ENCODE peak calls at places on chromosomes 6 and 20, in eight cellular contexts. T, W, D, F, A, I, H and B are unnamed samples.

GRCh38 chr6:132792510-132792909 is 5.9 kb downstream of the SLC18B1 start:
- DNase-seq in H (no peak), D (no peak), I (no peak), W (no peak), A (no peak), F (no peak), T (no peak), B (no peak)

GRCh38 chr6:107877968-107878367 is 53.9 kb upstream of the SCML4 start:
- DNase-seq in H (no peak), D (no peak), T (no peak), W (no peak), A (no peak), F (no peak), I (no peak), B (no peak)

GRCh38 chr6:160973856-160974255 is 17.7 kb upstream of the MAP3K4 start:
- DNase-seq in F (no peak), A (no peak), H (no peak), T (no peak), W (no peak), I (no peak), D (no peak), B (no peak)

GRCh38 chr20:58546756-58547526 is 31.7 kb upstream of the APCDD1L start:
- DNase-seq in A (no peak), H (no peak), I (no peak), W (peak; percentile 6), D (peak; percentile 43), F (no peak), T (no peak), B (no peak)

GRCh38 chr6:16514249-16514648 is 247.0 kb downstream of the ATXN1 start:
- DNase-seq in W (peak; percentile 26), H (no peak), A (peak; percentile 27), T (no peak), F (no peak), I (peak; percentile 10), D (no peak), B (no peak)

GRCh38 chr20:35657271-35657670 is 7.4 kb downstream of the CPNE1 start:
- DNase-seq in H (no peak), T (no peak), A (no peak), D (no peak), I (no peak), F (no peak), W (no peak), B (no peak)

GRCh38 chr20:34385464-34385863 is 22.4 kb downstream of the ITCH start:
- DNase-seq in W (no peak), H (no peak), D (no peak), A (no peak), F (no peak), I (no peak), T (no peak), B (no peak)

GRCh38 chr6:27518881-27519795 is 46.2 kb upstream of the ZNF184 start:
- DNase-seq in H (peak; percentile 43), T (peak; percentile 58), I (peak; percentile 77), A (peak; percentile 58), W (peak; percentile 73), D (peak; percentile 71), F (peak; percentile 60), B (peak; percentile 56)

GRCh38 chr6:118913161-118913560 is 19.2 kb downstream of the ASF1A start:
- DNase-seq in H (no peak), D (no peak), I (no peak), T (no peak), A (no peak), F (no peak), W (no peak), B (no peak)

GRCh38 chr6:53793318-53793975 is 1.4 kb upstream of the LRRC1 start:
- DNase-seq in H (peak; percentile 22), D (no peak), W (peak; percentile 81), I (peak; percentile 79), F (peak; percentile 75), A (peak; percentile 11), T (peak; percentile 39), B (peak; percentile 58)

GRCh38 chr6:136077834-136078576 is 172.1 kb downstream of the MTFR2 start:
- DNase-seq in I (no peak), D (no peak), H (no peak), A (no peak), W (no peak), F (no peak), T (peak; percentile 29), B (no peak)

GRCh38 chr6:74115674-74116073 is 419.7 kb downstream of the CD109 start:
- DNase-seq in D (no peak), T (no peak), H (no peak), F (no peak), A (no peak), I (no peak), W (no peak), B (no peak)

DNA sequence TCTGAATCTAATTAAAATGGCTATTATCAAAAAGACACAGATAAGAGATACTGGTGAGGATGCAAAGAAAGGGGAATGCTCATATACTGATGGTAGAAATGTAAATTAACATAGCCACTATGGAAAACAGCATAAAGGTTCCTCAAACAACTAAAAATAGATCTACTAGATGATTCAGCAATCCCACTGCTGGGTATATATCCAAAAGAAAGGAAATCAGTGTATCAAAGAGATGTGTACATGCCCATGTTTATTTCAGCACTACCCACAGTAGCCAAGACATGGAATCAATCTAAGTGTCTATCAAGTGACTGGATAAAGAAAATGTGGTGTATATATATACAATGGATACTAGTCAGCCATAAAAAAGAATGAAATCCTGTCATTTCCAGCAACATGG is 6.0 kb upstream of the BRD2 start:
- DNase-seq in A (no peak), H (no peak), I (no peak), W (no peak), T (no peak), D (no peak), F (no peak), B (no peak)
- H3K4me1 ChIP-seq in A (peaks cover 35% of the 10 kb centered on the region), H (peaks cover 54% of the 10 kb centered on the region), I (peaks cover 37% of the 10 kb centered on the region), W (peaks cover 26% of the 10 kb centered on the region), T (peaks cover 38% of the 10 kb centered on the region), D (no peaks in the 10 kb centered on the region), F (peaks cover 1% of the 10 kb centered on the region), B (no peaks in the 10 kb centered on the region)

GRCh38 chr20:44694159-44694558 is 21.0 kb upstream of the CCN5 start:
- DNase-seq in A (no peak), D (no peak), T (no peak), H (no peak), W (no peak), F (no peak), I (no peak), B (no peak)

GRCh38 chr20:44695295-44696230 is 19.6 kb upstream of the CCN5 start:
- DNase-seq in A (no peak), H (no peak), W (no peak), F (no peak), T (no peak), D (no peak), I (no peak), B (no peak)

GRCh38 chr20:44698351-44698750 is 16.8 kb upstream of the CCN5 start:
- DNase-seq in W (no peak), F (no peak), I (no peak), D (no peak), A (no peak), T (no peak), H (no peak), B (no peak)

GRCh38 chr20:44693625-44694024 is 21.5 kb upstream of the CCN5 start:
- DNase-seq in D (no peak), F (no peak), H (no peak), A (no peak), W (no peak), T (no peak), I (no peak), B (no peak)

DNA sequence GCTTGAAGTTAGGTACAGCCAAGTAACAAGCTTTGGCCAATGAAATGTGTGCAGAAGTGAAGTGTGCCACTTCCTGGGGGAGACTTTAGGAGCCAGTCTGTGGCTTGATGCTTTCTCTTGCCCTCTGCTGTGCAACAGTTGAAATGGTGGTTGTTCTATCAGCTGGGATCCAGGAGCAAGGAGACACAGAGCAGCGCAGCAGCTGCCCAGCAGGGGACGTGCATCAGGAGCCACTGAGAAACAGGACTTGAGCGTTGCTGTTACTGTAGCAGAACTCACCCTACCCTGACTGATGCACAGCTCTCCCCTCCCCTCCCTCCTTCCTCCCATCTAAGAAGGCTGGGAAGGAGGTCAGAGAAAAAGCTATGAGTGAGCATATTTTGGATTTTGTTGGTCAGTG is 18.9 kb upstream of the CCN5 start:
- DNase-seq in D (no peak), T (no peak), A (no peak), I (no peak), F (no peak), H (no peak), W (no peak), B (no peak)
- H3K27ac ChIP-seq in D (peak overlapping the region; percentile 92), T (no peak overlapping the region), A (no peak overlapping the region), I (no peak overlapping the region), F (peak overlapping the region; percentile 43), H (no peak overlapping the region), W (peak overlapping the region; percentile 77), B (peak overlapping the region; percentile 55)

DNA sequence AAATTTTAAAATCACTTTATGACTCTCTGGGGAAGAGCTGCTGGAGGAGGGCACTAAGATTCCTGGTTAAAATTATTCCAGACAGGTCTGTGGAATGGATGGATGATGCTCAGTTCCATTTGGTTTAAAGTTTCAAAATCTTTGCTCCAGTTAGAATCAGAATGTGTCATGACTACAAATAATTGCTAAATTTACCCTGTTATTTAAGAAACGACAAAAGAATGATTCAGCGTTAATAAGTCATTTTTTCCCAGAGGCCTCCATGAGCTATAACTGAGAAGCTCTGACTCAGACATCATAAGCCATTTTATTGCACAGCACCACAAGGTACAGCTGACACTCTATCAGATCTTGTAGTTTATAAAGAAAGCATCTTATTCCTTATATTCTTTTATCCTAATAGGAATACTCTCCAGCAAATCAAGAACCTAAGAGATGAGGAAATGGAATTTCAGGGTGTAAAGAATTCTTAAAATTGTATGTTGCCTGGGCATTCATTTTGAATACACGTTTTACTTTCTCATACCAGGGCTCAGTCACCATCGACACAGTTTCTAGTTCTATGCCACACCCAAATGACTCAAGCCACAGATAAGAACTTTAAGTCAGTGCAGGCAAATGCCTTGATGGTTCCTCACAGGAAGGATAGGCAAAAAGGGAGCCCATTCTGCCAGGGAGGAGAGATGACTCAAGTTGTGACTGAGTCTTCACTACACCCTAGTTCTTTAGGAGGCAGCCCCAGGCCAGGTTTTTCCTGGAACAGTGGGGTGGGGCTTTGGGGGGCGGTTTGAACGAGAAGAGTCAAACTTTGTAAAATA is 636.0 kb downstream of the MMUT start:
- DNase-seq in A (no peak), D (peak; percentile 66), W (no peak), H (no peak), T (no peak), I (peak; percentile 3), F (no peak), B (no peak)
- H3K4me3 ChIP-seq in A (no peak overlapping the region), D (no peak overlapping the region), W (no peak overlapping the region), H (no peak overlapping the region), T (no peak overlapping the region), I (no peak overlapping the region), F (no peak overlapping the region), B (no peak overlapping the region)

GRCh38 chr6:109478848-109479624 is 4.0 kb downstream of the ZBTB24 start:
- DNase-seq in T (no peak), H (no peak), F (no peak), W (no peak), I (no peak), A (no peak), D (no peak), B (no peak)
- H3K4me1 ChIP-seq in T (peaks cover 50% of the 10 kb centered on the region), H (peaks cover 68% of the 10 kb centered on the region), F (peaks cover 14% of the 10 kb centered on the region), W (peaks cover 8% of the 10 kb centered on the region), I (peaks cover 67% of the 10 kb centered on the region), A (peaks cover 59% of the 10 kb centered on the region), D (no peaks in the 10 kb centered on the region), B (peaks cover 11% of the 10 kb centered on the region)